ENCODE peak calls at places on chromosomes 3 and 15, in six cellular contexts. S is tibial artery; Y is endodermal cell; H is ELR; L is aorta; A is activated naive CD4-positive, alpha-beta T cell treated with anti-CD3 and anti-CD28 coated beads, Interleukin-2, amount 10 ng/mL, durations not matched to agents 7 days and 5 days. P is an unnamed sample.

GRCh38 chr3:122942937-122943827 is 84.4 kb downstream of the SEMA5B start:
- DNase-seq in S (peak), Y (peak), H (peak), L (peak), A (peak), P (peak)

GRCh38 chr3:50256978-50257890 is 11.7 kb upstream of the SEMA3B start:
- DNase-seq in S (no peak), Y (peak), H (peak), L (peak), A (peak), P (no peak)

GRCh38 chr15:76310470-76311070 is 699 bp downstream of the ETFA start:
- DNase-seq in S (peak), Y (no peak), H (peak), L (peak), A (peak), P (peak)

GRCh38 chr3:142657033-142657432 is 60.8 kb downstream of the PLS1 start:
- DNase-seq in S (no peak), Y (peak), H (no peak), L (no peak), A (no peak), P (no peak)

GRCh38 chr3:168341192-168341816 is 245.6 kb upstream of the GOLIM4 start:
- DNase-seq in S (no peak), Y (no peak), H (no peak), L (no peak), A (no peak), P (no peak)

GRCh38 chr15:47756872-47757271 is 39.6 kb downstream of the SEMA6D start:
- DNase-seq in S (no peak), Y (no peak), H (peak), L (peak), A (no peak), P (no peak)

GRCh38 chr3:174318146-174318545 is 541.0 kb upstream of the NAALADL2 start:
- DNase-seq in S (no peak), Y (no peak), H (peak), L (no peak), A (no peak), P (no peak)

GRCh38 chr15:71129660-71130059 is 14.4 kb downstream of the THSD4 start:
- DNase-seq in S (no peak), Y (no peak), H (no peak), L (no peak), A (no peak), P (no peak)

GRCh38 chr15:25829075-25829474 is 34.1 kb downstream of the ATP10A start:
- DNase-seq in S (no peak), Y (no peak), H (no peak), L (no peak), A (no peak), P (no peak)

GRCh38 chr3:194741916-194742315 is 56.2 kb downstream of the FAM43A start:
- DNase-seq in S (no peak), Y (no peak), H (no peak), L (no peak), A (no peak), P (no peak)

GRCh38 chr3:14206548-14207177 is 28.0 kb downstream of the LSM3 start:
- DNase-seq in S (no peak), Y (peak), H (no peak), L (no peak), A (no peak), P (no peak)

GRCh38 chr3:45035441-45036301 is 9.6 kb downstream of the CLEC3B start:
- DNase-seq in S (no peak), Y (peak), H (peak), L (peak), A (peak), P (no peak)

GRCh38 chr3:47009225-47010049 is 30.0 kb downstream of the NBEAL2 start:
- DNase-seq in S (peak), Y (peak), H (peak), L (peak), A (peak), P (no peak)